ENCODE peak calls at places on chromosomes 1 and 21, in nine cellular contexts. B is skeletal muscle cell; T is activated T-cell treated with anti-CD3 and anti-CD28 coated beads, Interleukin-2, amount 50 U/mL, for 72 hours; L is aorta; W is RCC 7860; K is nephron progenitor cell; M is foreskin keratinocyte; H is astrocyte of the cerebellum; E is T47D. C is an unnamed sample.

GRCh38 chr1:222097646-222098045 is 355.8 kb upstream of the DUSP10 start:
- DNase-seq in B (no peak), T (no peak), L (no peak), W (no peak), K (no peak), M (peak), H (no peak), E (no peak), C (no peak)

GRCh38 chr1:161973924-161974845 is 49.5 kb downstream of the OLFML2B start:
- DNase-seq in B (no peak), T (no peak), L (no peak), W (no peak), K (no peak), M (no peak), H (no peak), E (no peak), C (no peak)

GRCh38 chr1:19460535-19461351 is 24.6 kb downstream of the CAPZB start:
- DNase-seq in B (no peak), T (no peak), L (peak), W (no peak), K (no peak), M (no peak), H (no peak), E (no peak), C (no peak)

GRCh38 chr1:153832293-153832692 is 57.1 kb downstream of the SLC27A3 start:
- DNase-seq in B (no peak), T (no peak), L (no peak), W (no peak), K (no peak), M (no peak), H (no peak), E (no peak), C (no peak)

GRCh38 chr1:226820935-226821718 is 49.3 kb upstream of the PSEN2 start:
- DNase-seq in B (peak), T (no peak), L (peak), W (peak), K (no peak), M (peak), H (peak), E (no peak), C (no peak)

GRCh38 chr1:228100822-228101613 is 2.1 kb downstream of the C1orf35 start:
- DNase-seq in B (no peak), T (no peak), L (no peak), W (no peak), K (no peak), M (no peak), H (no peak), E (peak), C (no peak)

GRCh38 chr21:17512245-17513213 is at the start of gene CXADR:
- DNase-seq in B (no peak), T (peak), L (peak), W (no peak), K (peak), M (peak), H (no peak), E (peak), C (no peak)

GRCh38 chr1:183911285-183911684 is 106.4 kb downstream of the RGL1 start:
- DNase-seq in B (no peak), T (peak), L (no peak), W (no peak), K (no peak), M (no peak), H (no peak), E (no peak), C (peak)

GRCh38 chr21:35102488-35103407 is 53.6 kb upstream of the RUNX1 start:
- DNase-seq in B (no peak), T (peak), L (no peak), W (no peak), K (no peak), M (no peak), H (no peak), E (no peak), C (peak)

GRCh38 chr1:36924282-36924791 is 110.0 kb downstream of the GRIK3 start:
- DNase-seq in B (peak), T (peak), L (peak), W (no peak), K (peak), M (no peak), H (peak), E (peak), C (no peak)

GRCh38 chr21:34190576-34191301 is 117.4 kb downstream of the MRPS6 start:
- DNase-seq in B (no peak), T (no peak), L (no peak), W (no peak), K (no peak), M (no peak), H (no peak), E (no peak), C (no peak)

GRCh38 chr21:36164427-36164784 is 7.8 kb downstream of the DOP1B start:
- DNase-seq in B (no peak), T (no peak), L (no peak), W (no peak), K (no peak), M (no peak), H (no peak), E (peak), C (no peak)

GRCh38 chr1:210728437-210729149 is 399.9 kb downstream of the HHAT start:
- DNase-seq in B (no peak), T (no peak), L (no peak), W (no peak), K (no peak), M (no peak), H (no peak), E (no peak), C (no peak)

GRCh38 chr1:33295450-33296081 is 25.3 kb downstream of the A3GALT2 start:
- DNase-seq in B (peak), T (peak), L (peak), W (peak), K (peak), M (peak), H (peak), E (peak), C (peak)

GRCh38 chr1:67460648-67461500 is 30.7 kb upstream of the SERBP1 start:
- DNase-seq in B (peak), T (no peak), L (no peak), W (no peak), K (no peak), M (no peak), H (no peak), E (no peak), C (no peak)

GRCh38 chr1:235050911-235051360 is 77.7 kb downstream of the TOMM20 start:
- DNase-seq in B (no peak), T (peak), L (peak), W (no peak), K (no peak), M (no peak), H (no peak), E (no peak), C (no peak)

GRCh38 chr1:19079983-19080472 is 123.6 kb upstream of the IFFO2 start:
- DNase-seq in B (no peak), T (no peak), L (peak), W (peak), K (no peak), M (no peak), H (no peak), E (no peak), C (no peak)

GRCh38 chr1:47623174-47623940 is 185.5 kb downstream of the FOXD2 start:
- DNase-seq in B (no peak), T (no peak), L (no peak), W (no peak), K (no peak), M (no peak), H (no peak), E (no peak), C (no peak)

GRCh38 chr1:88560614-88561013 is 123.5 kb upstream of the PKN2 start:
- DNase-seq in B (no peak), T (no peak), L (no peak), W (no peak), K (no peak), M (no peak), H (no peak), E (no peak), C (no peak)

GRCh38 chr1:27137544-27138075 is 17.3 kb downstream of the SLC9A1 start:
- DNase-seq in B (no peak), T (no peak), L (no peak), W (no peak), K (peak), M (no peak), H (no peak), E (no peak), C (no peak)

GRCh38 chr1:9990944-9991343 is 6.1 kb upstream of the RBP7 start:
- DNase-seq in B (no peak), T (no peak), L (no peak), W (no peak), K (no peak), M (no peak), H (no peak), E (no peak), C (no peak)

GRCh38 chr1:167093863-167094516 is at the start of gene STYXL2:
- DNase-seq in B (no peak), T (no peak), L (no peak), W (no peak), K (no peak), M (no peak), H (no peak), E (no peak), C (peak)

GRCh38 chr1:14689996-14690614 is 91.6 kb downstream of the KAZN start:
- DNase-seq in B (no peak), T (no peak), L (no peak), W (peak), K (no peak), M (no peak), H (peak), E (no peak), C (no peak)